ENCODE peak calls at places on chromosome 5, in nine cellular contexts. A is spleen; H is SJSA1; T is tibial nerve; O is HepG2; W is PC-9; L is mammary epithelial cell; S is CD8-positive, alpha-beta memory T cell; N is Caco-2. U is an unnamed sample. For H3K36me3 and H3K4me1, the result is how much of the 10 kb centered on the place peaks cover.

GRCh38 chr5:124162782-124163532 is 583.5 kb downstream of the ZNF608 start:
- DNase-seq in W (no peak), A (peak), L (peak), T (no peak), S (no peak), N (no peak), O (peak), H (no peak), U (no peak)

GRCh38 chr5:75640395-75640794 is 29.1 kb downstream of the ANKDD1B start:
- DNase-seq in L (peak), O (no peak), H (peak), S (no peak), A (no peak), W (no peak), T (no peak), N (no peak), U (no peak)

GRCh38 chr5:118956727-118957126 is 31.6 kb downstream of the DTWD2 start:
- DNase-seq in W (no peak), H (no peak), N (no peak), L (peak), O (no peak), T (no peak), A (no peak), S (no peak), U (no peak)

GRCh38 chr5:143132739-143133138 is 270.7 kb downstream of the NR3C1 start:
- DNase-seq in W (no peak), L (no peak), N (no peak), O (no peak), T (no peak), H (no peak), S (no peak), A (no peak), U (no peak)

GRCh38 chr5:60505373-60505772 is 194.6 kb downstream of the DEPDC1B start:
- DNase-seq in L (no peak), W (no peak), O (no peak), N (no peak), T (no peak), H (no peak), A (no peak), S (no peak), U (no peak)

GRCh38 chr5:58182287-58182841 is 277.5 kb downstream of the PLK2 start:
- DNase-seq in A (no peak), N (no peak), T (no peak), W (no peak), O (no peak), L (no peak), H (no peak), S (no peak), U (no peak)

GRCh38 chr5:35990524-35990923 is 666 bp downstream of the UGT3A1 start:
- DNase-seq in W (no peak), A (no peak), T (no peak), L (no peak), S (no peak), N (no peak), H (no peak), O (no peak), U (no peak)

GRCh38 chr5:41686767-41687166 is 176.4 kb upstream of the PLCXD3 start:
- DNase-seq in N (no peak), T (no peak), S (no peak), H (no peak), O (no peak), L (no peak), A (no peak), W (no peak), U (no peak)

GRCh38 chr5:103402861-103403260 is 144.3 kb downstream of the MACIR start:
- DNase-seq in O (no peak), A (no peak), T (no peak), N (no peak), H (no peak), W (no peak), S (no peak), L (no peak), U (no peak)

GRCh38 chr5:111563041-111563822 is 50.9 kb upstream of the STARD4 start:
- DNase-seq in N (no peak), L (no peak), W (no peak), T (no peak), O (no peak), A (no peak), H (no peak), S (no peak), U (no peak)

GRCh38 chr5:132813599-132814440 is 718 bp downstream of the SOWAHA start:
- DNase-seq in L (no peak), O (no peak), W (no peak), H (no peak), A (peak), T (no peak), N (no peak), S (no peak), U (peak)

GRCh38 chr5:115788440-115788839 is 28.0 kb downstream of the CDO1 start:
- DNase-seq in L (no peak), A (no peak), N (no peak), T (no peak), S (no peak), H (no peak), W (no peak), O (no peak), U (no peak)

GRCh38 chr5:151257731-151258715 is 5.0 kb downstream of the GM2A start:
- DNase-seq in N (no peak), O (no peak), H (no peak), T (no peak), S (no peak), W (no peak), A (peak), L (peak), U (no peak)

GRCh38 chr5:107672212-107673105 is 1.7 kb upstream of the EFNA5 start:
- DNase-seq in S (no peak), T (peak), L (peak), H (peak), A (peak), N (peak), W (peak), O (peak), U (peak)

GRCh38 chr5:150621301-150621700 is 19.2 kb upstream of the SYNPO start:
- DNase-seq in T (no peak), W (no peak), O (no peak), A (no peak), H (no peak), S (no peak), L (no peak), N (no peak), U (no peak)

GRCh38 chr5:33369470-33370134 is 71.2 kb upstream of the TARS1 start:
- DNase-seq in H (peak), N (no peak), T (no peak), O (no peak), L (no peak), W (no peak), A (no peak), S (no peak), U (no peak)

GRCh38 chr5:81393430-81393782 is 528 bp downstream of the ACOT12 start:
- DNase-seq in N (no peak), L (no peak), A (no peak), S (no peak), T (no peak), H (no peak), W (no peak), O (no peak), U (no peak)
- H3K4me3 ChIP-seq in N (no peak), L (no peak), A (peak), S (no peak), T (peak), H (peak), W (no peak), O (peak), U (peak)

GRCh38 chr5:16709691-16710420 is 93.1 kb upstream of the RETREG1 start:
- DNase-seq in T (no peak), S (no peak), N (no peak), L (no peak), A (no peak), H (no peak), O (no peak), W (no peak), U (no peak)

GRCh38 chr5:16707869-16708192 is 91.0 kb upstream of the RETREG1 start:
- DNase-seq in S (no peak), N (no peak), O (no peak), H (no peak), L (no peak), W (no peak), A (no peak), T (no peak), U (no peak)

GRCh38 chr5:16702964-16703363 is 86.2 kb upstream of the RETREG1 start:
- DNase-seq in T (no peak), L (no peak), N (no peak), A (no peak), O (no peak), W (no peak), H (no peak), S (no peak), U (no peak)

GRCh38 chr5:16704945-16705344 is 88.1 kb upstream of the RETREG1 start:
- DNase-seq in H (no peak), A (no peak), T (no peak), O (no peak), W (no peak), S (no peak), N (no peak), L (no peak), U (no peak)

DNA sequence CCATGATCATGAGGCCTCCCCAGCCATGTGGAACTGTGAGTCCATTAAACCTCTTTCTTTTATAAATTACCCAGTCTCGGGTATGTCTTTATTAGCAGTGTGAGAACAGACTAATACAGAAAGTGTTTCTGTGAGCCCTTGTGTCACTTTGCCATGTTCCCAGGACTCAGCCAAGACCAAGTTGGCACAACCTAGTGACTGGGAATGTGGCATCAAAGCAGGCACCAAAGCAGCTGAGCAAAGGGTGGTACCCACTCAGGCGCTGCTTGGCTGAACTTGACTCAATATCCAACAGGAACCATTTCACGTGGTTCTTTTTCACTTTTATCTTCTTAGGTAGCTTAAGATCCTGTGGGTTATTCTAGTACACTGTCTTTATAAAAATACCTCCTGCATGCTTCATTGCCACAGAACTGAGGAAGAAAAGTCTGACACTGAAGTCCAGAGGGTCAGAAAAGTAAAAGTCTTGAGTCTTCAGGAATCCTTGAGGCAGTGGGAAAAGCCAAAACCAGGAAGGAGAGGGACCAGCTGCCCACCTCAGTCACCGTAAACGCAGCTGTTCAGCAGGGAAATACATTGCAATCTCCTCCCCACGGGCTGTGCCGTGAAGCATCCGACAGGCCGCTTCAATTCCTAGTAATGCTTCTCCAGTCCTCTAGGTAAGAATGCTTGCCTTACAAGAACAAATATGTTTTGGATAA is 90.5 kb upstream of the RETREG1 start:
- DNase-seq in W (no peak), T (no peak), N (no peak), A (no peak), O (no peak), L (no peak), H (no peak), S (no peak), U (no peak)
- H3K36me3 ChIP-seq in W (under half), T (under half), N (under half), A (under half), O (half or more), L (under half), H (half or more), S (under half), U (under half)

GRCh38 chr5:67133217-67133616 is 63.4 kb downstream of the CD180 start:
- DNase-seq in W (no peak), H (no peak), L (no peak), N (no peak), S (no peak), A (no peak), O (no peak), T (no peak), U (no peak)

GRCh38 chr5:67129768-67130167 is 66.8 kb downstream of the CD180 start:
- DNase-seq in L (no peak), A (no peak), N (no peak), H (no peak), T (no peak), O (no peak), S (no peak), W (no peak), U (no peak)

GRCh38 chr5:67133781-67134180 is 62.8 kb downstream of the CD180 start:
- DNase-seq in L (no peak), T (no peak), S (no peak), O (no peak), W (no peak), N (no peak), H (no peak), A (no peak), U (no peak)

GRCh38 chr5:67140413-67140812 is 56.2 kb downstream of the CD180 start:
- DNase-seq in A (no peak), T (no peak), W (no peak), N (no peak), L (no peak), H (no peak), S (no peak), O (no peak), U (no peak)

GRCh38 chr5:67135381-67135780 is 61.2 kb downstream of the CD180 start:
- DNase-seq in O (no peak), H (no peak), W (no peak), S (no peak), A (no peak), L (no peak), T (no peak), N (no peak), U (no peak)
- H3K4me1 ChIP-seq in O (under half), H (under half), W (under half), S (under half), A (under half), L (under half), T (under half), N (under half), U (under half)

GRCh38 chr5:170496629-170497028 is 7.2 kb upstream of the KCNIP1 start:
- DNase-seq in H (no peak), O (no peak), L (no peak), W (no peak), N (no peak), T (no peak), S (no peak), A (no peak), U (no peak)
- H3K4me3 ChIP-seq in H (no peak), O (no peak), L (no peak), W (no peak), N (no peak), T (no peak), S (no peak), A (no peak), U (no peak)

GRCh38 chr5:14675865-14676300 is 11.4 kb downstream of the OTULIN start:
- DNase-seq in L (no peak), H (no peak), N (no peak), W (no peak), T (no peak), S (no peak), A (no peak), O (no peak), U (no peak)
- H3K36me3 ChIP-seq in L (under half), H (under half), N (under half), W (under half), T (under half), S (under half), A (under half), O (half or more), U (under half)

GRCh38 chr5:56142620-56143431 is 90.3 kb downstream of the ANKRD55 start:
- DNase-seq in O (no peak), T (no peak), W (peak), H (no peak), L (peak), A (no peak), S (no peak), N (no peak), U (peak)
- H3K4me1 ChIP-seq in O (under half), T (under half), W (under half), H (under half), L (under half), A (under half), S (under half), N (half or more), U (under half)

DNA sequence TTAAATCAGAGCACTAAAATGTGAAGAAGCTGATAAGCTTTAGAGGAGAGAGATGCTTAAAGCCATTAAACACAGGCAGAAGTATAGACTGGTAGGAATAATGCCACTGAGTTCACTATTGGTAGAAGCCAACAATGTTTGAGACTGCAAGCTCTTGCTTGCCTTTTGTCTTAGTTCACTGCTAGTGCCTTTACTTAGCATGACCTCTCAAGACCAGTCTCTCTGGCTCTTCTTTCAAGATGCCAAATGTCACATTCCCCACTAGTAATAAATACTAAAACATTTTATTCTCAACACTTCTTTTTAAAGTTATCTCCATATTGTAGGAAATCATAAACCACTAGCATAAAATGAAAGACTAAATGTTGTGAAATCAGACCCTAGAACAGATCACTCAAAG is 57.8 kb downstream of the PJA2 start:
- DNase-seq in O (no peak), L (no peak), A (no peak), H (no peak), N (no peak), T (no peak), W (no peak), S (no peak), U (no peak)
- H3K4me3 ChIP-seq in O (no peak), L (no peak), A (no peak), H (no peak), N (no peak), T (no peak), W (no peak), S (no peak), U (no peak)

GRCh38 chr5:135211083-135211790 is 177.2 kb upstream of the PITX1 start:
- DNase-seq in T (no peak), S (no peak), L (no peak), W (no peak), N (no peak), O (no peak), A (no peak), H (no peak), U (no peak)

GRCh38 chr5:135207866-135208265 is 173.8 kb upstream of the PITX1 start:
- DNase-seq in A (no peak), L (no peak), S (no peak), W (no peak), H (peak), O (no peak), N (no peak), T (no peak), U (peak)

GRCh38 chr5:135210286-135211055 is 176.4 kb upstream of the PITX1 start:
- DNase-seq in W (no peak), L (no peak), A (peak), T (no peak), S (no peak), H (no peak), N (peak), O (no peak), U (peak)

GRCh38 chr5:135208555-135209494 is 174.8 kb upstream of the PITX1 start:
- DNase-seq in N (peak), W (peak), A (peak), T (no peak), S (no peak), H (peak), O (peak), L (peak), U (peak)

DNA sequence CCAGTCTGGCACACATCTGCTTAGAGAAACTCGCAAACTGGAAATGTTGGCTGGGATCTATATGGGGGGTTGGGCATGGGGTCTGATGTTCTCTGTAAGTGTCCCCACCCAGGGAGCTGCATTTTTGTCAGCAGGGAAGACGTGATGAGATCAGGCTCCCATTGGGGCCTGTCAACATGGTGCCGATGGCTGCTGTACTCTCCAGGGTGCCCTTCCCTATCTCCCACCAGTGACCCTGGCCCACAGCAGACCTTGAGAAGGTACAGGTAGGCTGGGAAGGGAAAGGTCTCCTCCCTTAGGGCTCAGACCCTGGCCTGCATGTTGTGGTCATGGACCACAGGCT is 175.4 kb upstream of the PITX1 start:
- DNase-seq in A (no peak), O (no peak), L (no peak), W (no peak), N (peak), S (no peak), T (no peak), H (no peak), U (no peak)
- H3K36me3 ChIP-seq in A (under half), O (under half), L (under half), W (under half), N (under half), S (under half), T (under half), H (under half), U (under half)

U was measured in kidney.